ENCODE peak calls at places on chromosome 6, in six cellular contexts. One of them, this sample, is unnamed.
A peak's percentile ranks its signal among the peaks of the same experiment; 100 is the strongest.

GRCh38 chr6:167735498-167736201 is 91.1 kb upstream of the AFDN start:
- DNase-seq in right atrium auricular region: no peak
- DNase-seq in colonic mucosa: no peak
- DNase-seq in fibroblast of lung: no peak
- DNase-seq in cardiac muscle cell: peak; percentile 30
- DNase-seq in HL-60: no peak
- DNase-seq in this sample: no peak

GRCh38 chr6:159038914-159039884 is 5.6 kb downstream of the TAGAP start:
- DNase-seq in right atrium auricular region: no peak
- DNase-seq in HL-60: peak; percentile 90
- DNase-seq in fibroblast of lung: peak; percentile 13
- DNase-seq in cardiac muscle cell: peak; percentile 8
- DNase-seq in colonic mucosa: peak; percentile 19
- DNase-seq in this sample: no peak

GRCh38 chr6:69796081-69796626 is 656 bp downstream of the LMBRD1 start:
- DNase-seq in cardiac muscle cell: peak; percentile 41
- DNase-seq in fibroblast of lung: peak; percentile 48
- DNase-seq in colonic mucosa: peak; percentile 74
- DNase-seq in HL-60: no peak
- DNase-seq in right atrium auricular region: no peak
- DNase-seq in this sample: peak; percentile 43

GRCh38 chr6:157381631-157382621 is 936 bp downstream of the ZDHHC14 start:
- DNase-seq in HL-60: no peak
- DNase-seq in cardiac muscle cell: peak; percentile 60
- DNase-seq in fibroblast of lung: peak; percentile 57
- DNase-seq in right atrium auricular region: peak; percentile 68
- DNase-seq in colonic mucosa: peak; percentile 68
- DNase-seq in this sample: peak; percentile 40

GRCh38 chr6:3635482-3635881 is 116.0 kb downstream of the PXDC1 start:
- DNase-seq in colonic mucosa: no peak
- DNase-seq in right atrium auricular region: no peak
- DNase-seq in cardiac muscle cell: no peak
- DNase-seq in HL-60: no peak
- DNase-seq in fibroblast of lung: no peak
- DNase-seq in this sample: no peak

GRCh38 chr6:54473328-54473727 is 165.1 kb downstream of the TINAG start:
- DNase-seq in right atrium auricular region: no peak
- DNase-seq in HL-60: no peak
- DNase-seq in cardiac muscle cell: no peak
- DNase-seq in fibroblast of lung: no peak
- DNase-seq in colonic mucosa: no peak
- DNase-seq in this sample: no peak

GRCh38 chr6:1110164-1110563 is 201.7 kb upstream of the FOXQ1 start:
- DNase-seq in fibroblast of lung: peak; percentile 36
- DNase-seq in colonic mucosa: no peak
- DNase-seq in right atrium auricular region: no peak
- DNase-seq in cardiac muscle cell: no peak
- DNase-seq in HL-60: no peak
- DNase-seq in this sample: no peak

GRCh38 chr6:149990672-149991402 is 27.1 kb downstream of the ULBP1 start:
- DNase-seq in fibroblast of lung: no peak
- DNase-seq in colonic mucosa: no peak
- DNase-seq in right atrium auricular region: no peak
- DNase-seq in HL-60: no peak
- DNase-seq in cardiac muscle cell: no peak
- DNase-seq in this sample: no peak

GRCh38 chr6:151239603-151240035 is at the start of gene AKAP12:
- DNase-seq in colonic mucosa: peak; percentile 20
- DNase-seq in cardiac muscle cell: peak; percentile 71
- DNase-seq in fibroblast of lung: peak; percentile 71
- DNase-seq in right atrium auricular region: peak; percentile 64
- DNase-seq in HL-60: no peak
- DNase-seq in this sample: no peak

GRCh38 chr6:71721642-71722041 is 164.7 kb upstream of the RIMS1 start:
- DNase-seq in fibroblast of lung: no peak
- DNase-seq in HL-60: no peak
- DNase-seq in right atrium auricular region: no peak
- DNase-seq in colonic mucosa: no peak
- DNase-seq in cardiac muscle cell: peak; percentile 11
- DNase-seq in this sample: peak; percentile 24

DNA sequence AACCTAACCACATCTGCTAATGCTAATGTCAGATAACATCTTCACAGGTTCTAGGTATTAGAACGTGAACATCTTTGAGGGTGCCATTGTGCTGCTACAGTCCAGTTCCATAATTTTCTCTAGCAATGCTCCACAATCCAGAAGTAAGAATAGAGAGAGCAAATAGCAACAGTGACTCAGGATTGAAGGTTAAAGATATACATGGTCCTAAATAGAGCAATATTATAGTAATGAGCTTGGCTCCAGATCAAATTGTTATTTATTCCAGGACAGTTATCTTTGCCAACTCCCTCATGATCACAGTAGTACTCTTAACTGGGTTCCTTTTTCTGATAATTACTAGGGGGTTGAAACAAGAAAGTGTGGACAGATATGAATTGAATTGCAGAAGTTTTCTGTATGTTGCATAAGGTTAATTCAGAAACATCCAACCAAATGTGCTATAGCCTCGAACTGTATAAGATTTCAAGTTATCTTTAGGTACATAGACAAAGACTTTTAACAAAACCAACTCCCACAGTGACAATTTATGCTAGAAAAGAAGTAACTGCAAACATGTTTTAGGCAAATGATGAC is 11.9 kb downstream of the FAM184A start:
- DNase-seq in colonic mucosa: no peak
- DNase-seq in HL-60: no peak
- DNase-seq in right atrium auricular region: no peak
- DNase-seq in cardiac muscle cell: no peak
- DNase-seq in fibroblast of lung: no peak
- DNase-seq in this sample: no peak
- H3K4me3 ChIP-seq in colonic mucosa: no peak overlapping the region
- H3K4me3 ChIP-seq in HL-60: no peak overlapping the region
- H3K4me3 ChIP-seq in right atrium auricular region: no peak overlapping the region
- H3K4me3 ChIP-seq in cardiac muscle cell: no peak overlapping the region
- H3K4me3 ChIP-seq in fibroblast of lung: no peak overlapping the region
- H3K4me3 ChIP-seq in this sample: no peak overlapping the region

GRCh38 chr6:82904860-82905259 is 160.8 kb downstream of the UBE3D start:
- DNase-seq in HL-60: no peak
- DNase-seq in right atrium auricular region: no peak
- DNase-seq in cardiac muscle cell: no peak
- DNase-seq in colonic mucosa: no peak
- DNase-seq in fibroblast of lung: no peak
- DNase-seq in this sample: no peak

GRCh38 chr6:82909551-82909950 is 156.1 kb downstream of the UBE3D start:
- DNase-seq in cardiac muscle cell: no peak
- DNase-seq in right atrium auricular region: no peak
- DNase-seq in fibroblast of lung: no peak
- DNase-seq in colonic mucosa: no peak
- DNase-seq in HL-60: no peak
- DNase-seq in this sample: no peak

GRCh38 chr6:82906489-82906888 is 159.2 kb downstream of the UBE3D start:
- DNase-seq in cardiac muscle cell: peak; percentile 29
- DNase-seq in colonic mucosa: no peak
- DNase-seq in fibroblast of lung: peak; percentile 71
- DNase-seq in right atrium auricular region: no peak
- DNase-seq in HL-60: no peak
- DNase-seq in this sample: no peak

GRCh38 chr6:82908661-82909060 is 157.0 kb downstream of the UBE3D start:
- DNase-seq in cardiac muscle cell: no peak
- DNase-seq in fibroblast of lung: no peak
- DNase-seq in HL-60: no peak
- DNase-seq in right atrium auricular region: no peak
- DNase-seq in colonic mucosa: peak; percentile 22
- DNase-seq in this sample: no peak

DNA sequence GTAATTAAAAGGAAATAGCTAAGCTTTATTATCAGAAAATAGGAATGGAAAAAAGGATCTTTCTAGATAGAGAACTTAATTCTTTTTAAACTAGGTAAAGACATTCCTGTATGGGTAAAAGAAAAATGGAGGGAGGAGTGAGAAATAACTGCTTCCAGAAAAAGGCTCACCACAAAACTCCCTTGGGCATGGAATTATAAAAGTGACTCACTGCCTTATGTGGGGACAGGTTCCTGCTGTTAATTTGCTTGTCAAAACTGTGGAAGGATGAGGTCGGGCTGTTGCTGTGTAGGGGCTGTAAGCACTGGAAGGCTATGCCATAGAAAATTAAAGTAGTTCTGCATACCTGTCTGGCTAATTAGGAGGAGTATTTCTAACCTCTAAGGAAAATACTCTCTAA is 158.7 kb downstream of the UBE3D start:
- DNase-seq in colonic mucosa: no peak
- DNase-seq in HL-60: no peak
- DNase-seq in cardiac muscle cell: peak; percentile 78
- DNase-seq in fibroblast of lung: peak; percentile 78
- DNase-seq in right atrium auricular region: no peak
- DNase-seq in this sample: peak; percentile 23
- H3K27ac ChIP-seq in colonic mucosa: peak overlapping the region; percentile 20
- H3K27ac ChIP-seq in HL-60: no peak overlapping the region
- H3K27ac ChIP-seq in cardiac muscle cell: no peak overlapping the region
- H3K27ac ChIP-seq in fibroblast of lung: no peak overlapping the region
- H3K27ac ChIP-seq in right atrium auricular region: no peak overlapping the region
- H3K27ac ChIP-seq in this sample: no peak overlapping the region

GRCh38 chr6:138948780-138949179 is 39.3 kb downstream of the REPS1 start:
- DNase-seq in right atrium auricular region: no peak
- DNase-seq in colonic mucosa: no peak
- DNase-seq in HL-60: no peak
- DNase-seq in cardiac muscle cell: peak; percentile 39
- DNase-seq in fibroblast of lung: no peak
- DNase-seq in this sample: no peak
- TF ChIP-seq CTCF in right atrium auricular region: no peak
- TF ChIP-seq CTCF in colonic mucosa: no peak
- TF ChIP-seq CTCF in HL-60: no peak
- TF ChIP-seq CTCF in cardiac muscle cell: no peak
- TF ChIP-seq CTCF in fibroblast of lung: peak; percentile 6
- TF ChIP-seq CTCF in this sample: peak; percentile 26

GRCh38 chr6:129684323-129684884 is 25.6 kb downstream of the ARHGAP18 start:
- DNase-seq in fibroblast of lung: no peak
- DNase-seq in HL-60: no peak
- DNase-seq in colonic mucosa: no peak
- DNase-seq in cardiac muscle cell: no peak
- DNase-seq in right atrium auricular region: no peak
- DNase-seq in this sample: no peak
- H3K4me3 ChIP-seq in fibroblast of lung: no peak overlapping the region
- H3K4me3 ChIP-seq in HL-60: no peak overlapping the region
- H3K4me3 ChIP-seq in colonic mucosa: no peak overlapping the region
- H3K4me3 ChIP-seq in cardiac muscle cell: no peak overlapping the region
- H3K4me3 ChIP-seq in right atrium auricular region: no peak overlapping the region
- H3K4me3 ChIP-seq in this sample: no peak overlapping the region

GRCh38 chr6:121499666-121500065 is 64.2 kb downstream of the GJA1 start:
- DNase-seq in colonic mucosa: no peak
- DNase-seq in HL-60: no peak
- DNase-seq in right atrium auricular region: no peak
- DNase-seq in fibroblast of lung: no peak
- DNase-seq in cardiac muscle cell: no peak
- DNase-seq in this sample: no peak

GRCh38 chr6:121506761-121507754 is 71.6 kb downstream of the GJA1 start:
- DNase-seq in cardiac muscle cell: peak; percentile 72
- DNase-seq in colonic mucosa: no peak
- DNase-seq in right atrium auricular region: no peak
- DNase-seq in HL-60: no peak
- DNase-seq in fibroblast of lung: peak; percentile 52
- DNase-seq in this sample: peak; percentile 68

GRCh38 chr6:121503633-121504032 is 68.2 kb downstream of the GJA1 start:
- DNase-seq in cardiac muscle cell: peak; percentile 55
- DNase-seq in colonic mucosa: no peak
- DNase-seq in right atrium auricular region: no peak
- DNase-seq in fibroblast of lung: peak; percentile 71
- DNase-seq in HL-60: no peak
- DNase-seq in this sample: no peak

GRCh38 chr6:121505284-121505683 is 69.8 kb downstream of the GJA1 start:
- DNase-seq in HL-60: no peak
- DNase-seq in colonic mucosa: no peak
- DNase-seq in fibroblast of lung: no peak
- DNase-seq in cardiac muscle cell: no peak
- DNase-seq in right atrium auricular region: no peak
- DNase-seq in this sample: no peak

DNA sequence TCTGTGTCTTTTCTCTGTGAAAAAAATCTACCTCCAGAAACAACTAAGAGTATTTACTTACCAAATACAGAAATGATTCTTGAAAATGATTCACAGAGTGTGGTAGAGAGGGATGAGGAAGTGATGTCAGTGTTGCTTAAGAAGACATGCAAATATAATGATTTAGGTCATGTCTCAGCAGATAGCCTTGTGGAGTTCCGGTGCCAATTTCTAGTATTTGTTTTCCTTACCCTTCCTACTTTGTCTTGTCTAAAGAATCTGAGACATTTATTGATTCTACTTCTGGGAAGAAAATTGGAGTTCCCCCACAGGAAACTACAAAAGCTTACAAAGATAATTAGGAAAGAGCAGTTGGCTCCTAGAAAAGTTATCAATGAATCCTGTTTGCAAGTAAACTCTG is 68.8 kb downstream of the GJA1 start:
- DNase-seq in right atrium auricular region: no peak
- DNase-seq in cardiac muscle cell: peak; percentile 79
- DNase-seq in colonic mucosa: no peak
- DNase-seq in fibroblast of lung: peak; percentile 78
- DNase-seq in HL-60: no peak
- DNase-seq in this sample: peak; percentile 80
- H3K27ac ChIP-seq in right atrium auricular region: no peak overlapping the region
- H3K27ac ChIP-seq in cardiac muscle cell: no peak overlapping the region
- H3K27ac ChIP-seq in colonic mucosa: no peak overlapping the region
- H3K27ac ChIP-seq in fibroblast of lung: no peak overlapping the region
- H3K27ac ChIP-seq in HL-60: no peak overlapping the region
- H3K27ac ChIP-seq in this sample: peak overlapping the region; percentile 83

GRCh38 chr6:23591761-23592160 is 534.3 kb upstream of the NRSN1 start:
- DNase-seq in right atrium auricular region: no peak
- DNase-seq in HL-60: no peak
- DNase-seq in cardiac muscle cell: no peak
- DNase-seq in colonic mucosa: no peak
- DNase-seq in fibroblast of lung: no peak
- DNase-seq in this sample: no peak
- TF ChIP-seq CTCF in right atrium auricular region: no peak
- TF ChIP-seq CTCF in HL-60: no peak
- TF ChIP-seq CTCF in cardiac muscle cell: no peak
- TF ChIP-seq CTCF in colonic mucosa: no peak
- TF ChIP-seq CTCF in fibroblast of lung: no peak
- TF ChIP-seq CTCF in this sample: no peak

GRCh38 chr6:170162011-170162770 is 128.7 kb downstream of the DLL1 start:
- DNase-seq in fibroblast of lung: no peak
- DNase-seq in right atrium auricular region: no peak
- DNase-seq in cardiac muscle cell: no peak
- DNase-seq in HL-60: no peak
- DNase-seq in colonic mucosa: no peak
- DNase-seq in this sample: no peak

GRCh38 chr6:170162771-170163404 is 128.0 kb downstream of the DLL1 start:
- DNase-seq in HL-60: no peak
- DNase-seq in fibroblast of lung: no peak
- DNase-seq in cardiac muscle cell: no peak
- DNase-seq in colonic mucosa: no peak
- DNase-seq in right atrium auricular region: no peak
- DNase-seq in this sample: no peak

GRCh38 chr6:170164271-170164900 is 126.5 kb downstream of the DLL1 start:
- DNase-seq in colonic mucosa: no peak
- DNase-seq in right atrium auricular region: no peak
- DNase-seq in fibroblast of lung: no peak
- DNase-seq in HL-60: no peak
- DNase-seq in cardiac muscle cell: no peak
- DNase-seq in this sample: no peak

GRCh38 chr6:170165085-170165484 is 125.8 kb downstream of the DLL1 start:
- DNase-seq in right atrium auricular region: no peak
- DNase-seq in fibroblast of lung: no peak
- DNase-seq in cardiac muscle cell: no peak
- DNase-seq in HL-60: no peak
- DNase-seq in colonic mucosa: no peak
- DNase-seq in this sample: no peak

GRCh38 chr6:170163405-170164170 is 127.3 kb downstream of the DLL1 start:
- DNase-seq in colonic mucosa: no peak
- DNase-seq in HL-60: no peak
- DNase-seq in right atrium auricular region: no peak
- DNase-seq in cardiac muscle cell: no peak
- DNase-seq in fibroblast of lung: no peak
- DNase-seq in this sample: no peak
- H3K4me3 ChIP-seq in colonic mucosa: no peak overlapping the region
- H3K4me3 ChIP-seq in HL-60: no peak overlapping the region
- H3K4me3 ChIP-seq in right atrium auricular region: no peak overlapping the region
- H3K4me3 ChIP-seq in cardiac muscle cell: no peak overlapping the region
- H3K4me3 ChIP-seq in fibroblast of lung: no peak overlapping the region
- H3K4me3 ChIP-seq in this sample: no peak overlapping the region

This sample was measured in brain microvascular endothelial cell.